ENCODE peak calls at places on chromosomes 12 and 14, in eight cellular contexts. F, Q, L, G, V, Y, H and D are unnamed samples.
A peak's percentile ranks its signal among the peaks of the same experiment; 100 is the strongest.

GRCh38 chr12:113747048-113747447 is 219.1 kb downstream of the RBM19 start:
- DNase-seq in F (no peak), Q (no peak), L (no peak), G (no peak), V (no peak), Y (no peak), H (no peak), D (no peak)

GRCh38 chr14:36057452-36058142 is 118.9 kb downstream of the PTCSC3 start:
- DNase-seq in F (no peak), Q (no peak), L (peak; percentile 38), G (no peak), V (no peak), Y (peak; percentile 16), H (no peak), D (no peak)

GRCh38 chr14:66233571-66233970 is 252.6 kb upstream of the CCDC196 start:
- DNase-seq in F (no peak), Q (peak; percentile 18), L (no peak), G (no peak), V (no peak), Y (no peak), H (no peak), D (no peak)

GRCh38 chr12:91272456-91273063 is 89.9 kb upstream of the DCN start:
- DNase-seq in F (peak; percentile 11), Q (no peak), L (no peak), G (no peak), V (no peak), Y (no peak), H (no peak), D (no peak)

GRCh38 chr12:30985814-30986452 is 59.4 kb downstream of the TSPAN11 start:
- DNase-seq in F (peak; percentile 50), Q (peak; percentile 69), L (peak; percentile 72), G (peak; percentile 75), V (peak; percentile 47), Y (peak; percentile 27), H (peak; percentile 78), D (peak; percentile 82)

GRCh38 chr12:87756111-87756510 is 273.1 kb downstream of the C12orf50 start:
- DNase-seq in F (peak; percentile 95), Q (no peak), L (no peak), G (no peak), V (no peak), Y (no peak), H (no peak), D (no peak)

GRCh38 chr12:2250797-2251196 is 198.0 kb downstream of the CACNA1C start:
- DNase-seq in F (peak; percentile 41), Q (no peak), L (no peak), G (no peak), V (no peak), Y (no peak), H (no peak), D (no peak)

GRCh38 chr12:10031771-10032175 is 1.3 kb downstream of the CLEC9A start:
- DNase-seq in F (peak; percentile 86), Q (no peak), L (no peak), G (no peak), V (no peak), Y (no peak), H (no peak), D (no peak)

GRCh38 chr14:37595809-37596595 is 573 bp downstream of the TTC6 start:
- DNase-seq in F (no peak), Q (peak; percentile 41), L (peak; percentile 92), G (no peak), V (peak; percentile 88), Y (peak; percentile 28), H (no peak), D (peak; percentile 80)

GRCh38 chr12:42125372-42125767 is 19.3 kb downstream of the GXYLT1 start:
- DNase-seq in F (no peak), Q (no peak), L (no peak), G (no peak), V (no peak), Y (no peak), H (peak; percentile 14), D (no peak)

GRCh38 chr12:9867531-9867930 is 1.6 kb downstream of the CLEC2B start:
- DNase-seq in F (no peak), Q (no peak), L (no peak), G (no peak), V (no peak), Y (no peak), H (no peak), D (no peak)

GRCh38 chr12:27048822-27049752 is 26.7 kb downstream of the MED21 start:
- DNase-seq in F (peak; percentile 72), Q (no peak), L (no peak), G (no peak), V (no peak), Y (no peak), H (no peak), D (no peak)

GRCh38 chr12:25829192-25829591 is 129.3 kb upstream of the RASSF8 start:
- DNase-seq in F (peak; percentile 95), Q (no peak), L (peak; percentile 2), G (no peak), V (no peak), Y (no peak), H (no peak), D (no peak)

GRCh38 chr14:34539407-34540180 is at the start of gene EAPP:
- DNase-seq in F (peak; percentile 96), Q (peak; percentile 94), L (peak; percentile 95), G (peak; percentile 97), V (peak; percentile 98), Y (peak; percentile 95), H (peak; percentile 98), D (peak; percentile 95)

GRCh38 chr14:20412422-20412821 is 879 bp downstream of the TEP1 start:
- DNase-seq in F (no peak), Q (no peak), L (no peak), G (peak; percentile 51), V (no peak), Y (no peak), H (no peak), D (peak; percentile 61)

GRCh38 chr14:68669101-68669500 is 123.8 kb downstream of the ZFP36L1 start:
- DNase-seq in F (no peak), Q (no peak), L (peak; percentile 49), G (no peak), V (no peak), Y (no peak), H (no peak), D (no peak)

GRCh38 chr12:66942741-66943465 is 264.0 kb upstream of the GRIP1 start:
- DNase-seq in F (no peak), Q (peak; percentile 10), L (no peak), G (no peak), V (no peak), Y (no peak), H (peak; percentile 42), D (no peak)

GRCh38 chr12:459430-460258 is at the start of gene B4GALNT3:
- DNase-seq in F (no peak), Q (peak; percentile 79), L (peak; percentile 61), G (peak; percentile 43), V (peak; percentile 35), Y (peak; percentile 54), H (peak; percentile 83), D (peak; percentile 75)

GRCh38 chr14:80356413-80356812 is 145.1 kb upstream of the DIO2 start:
- DNase-seq in F (peak; percentile 48), Q (no peak), L (peak; percentile 5), G (no peak), V (peak; percentile 1), Y (no peak), H (peak; percentile 16), D (no peak)

DNA sequence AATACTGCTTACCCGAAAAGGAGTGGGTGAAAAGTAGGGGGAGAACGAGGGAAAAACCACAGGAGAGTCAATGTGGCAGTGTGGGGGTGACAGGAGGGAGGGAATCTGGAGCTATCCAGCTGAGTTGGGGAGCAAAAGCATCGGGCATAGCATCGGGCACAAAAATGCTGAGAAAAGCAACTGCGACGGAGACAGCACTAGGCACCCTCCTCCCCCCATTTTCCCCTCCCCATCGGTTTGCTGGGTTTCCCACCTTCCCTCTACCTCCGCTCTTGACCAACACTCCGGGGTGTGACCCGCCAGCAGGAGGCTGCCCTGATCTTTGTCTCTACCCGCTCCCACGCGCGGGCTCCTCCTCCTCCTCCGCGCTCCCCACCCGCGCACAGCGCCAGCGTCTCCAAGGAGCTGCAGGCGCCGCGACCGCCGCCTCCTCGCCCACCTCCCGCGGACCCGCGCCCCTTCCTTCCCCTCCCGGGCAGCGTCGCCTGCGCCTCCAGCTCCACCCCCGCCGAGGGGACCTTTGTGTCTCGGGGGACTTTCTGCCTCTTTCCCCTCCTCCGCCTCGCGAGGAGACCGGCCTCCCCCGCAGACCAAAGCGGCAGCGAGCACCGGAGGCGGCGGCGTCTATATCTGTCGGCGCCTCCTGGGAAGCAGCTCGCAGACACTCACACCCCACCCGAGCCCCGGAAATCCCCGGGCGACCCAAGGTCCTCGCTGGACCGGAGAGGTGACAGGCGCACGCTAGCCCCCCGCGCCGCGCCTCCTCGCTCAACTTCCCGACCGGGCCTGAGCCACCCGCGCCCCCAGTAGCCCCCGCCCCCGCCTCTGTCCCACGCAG is 939 bp downstream of the CDK17 start:
- DNase-seq in F (peak; percentile 55), Q (peak; percentile 79), L (peak; percentile 69), G (peak; percentile 82), V (peak; percentile 81), Y (no peak), H (peak; percentile 67), D (peak; percentile 86)
- TF ChIP-seq CTCF in F (peak; percentile 44), Q (no peak), L (no peak), G (no peak), V (no peak), Y (peak; percentile 7), H (peak; percentile 24), D (peak; percentile 13)

DNA sequence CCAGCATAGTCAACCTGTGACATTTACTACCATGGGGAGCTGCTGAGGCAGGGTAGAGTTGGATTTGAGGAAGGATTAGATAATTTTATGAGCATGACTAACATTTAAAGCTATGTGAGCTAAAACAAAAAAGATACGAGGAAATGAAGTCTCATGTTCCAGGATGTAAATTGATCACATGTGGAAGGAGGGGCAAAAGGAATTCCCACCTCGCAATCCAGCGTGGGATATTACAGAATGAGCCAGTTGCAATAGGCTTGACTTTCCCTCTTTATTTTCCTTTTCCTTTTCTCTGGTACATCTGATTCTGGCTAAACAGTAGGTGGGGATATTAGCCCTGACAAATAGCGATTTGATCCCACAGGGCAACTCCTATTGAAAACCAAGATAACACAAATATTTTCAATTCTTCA is 214.9 kb upstream of the HMGA2 start:
- DNase-seq in F (peak; percentile 95), Q (no peak), L (peak; percentile 44), G (no peak), V (no peak), Y (peak; percentile 48), H (no peak), D (no peak)
- TF ChIP-seq CTCF in F (peak; percentile 49), Q (no peak), L (no peak), G (no peak), V (no peak), Y (no peak), H (peak; percentile 21), D (no peak)

DNA sequence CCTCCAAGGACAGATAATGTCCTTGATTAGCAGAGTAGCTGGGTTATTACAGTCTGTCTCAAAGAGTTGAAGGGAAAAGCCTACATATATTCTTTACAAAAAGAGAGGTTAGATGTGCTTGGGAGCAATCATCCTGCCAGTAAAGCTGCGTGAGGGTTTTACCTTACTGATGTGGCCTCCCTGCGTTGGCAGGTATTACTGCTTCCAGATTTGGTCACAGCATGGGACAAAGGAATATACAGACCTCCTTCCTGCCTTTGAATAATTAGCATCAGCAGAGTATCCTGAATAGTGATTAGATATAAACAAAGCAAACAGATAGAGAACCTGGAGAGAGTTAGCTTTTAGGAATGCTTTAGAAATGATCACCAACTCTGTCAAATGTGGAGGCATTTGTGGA is 69.6 kb downstream of the TMTC2 start:
- DNase-seq in F (no peak), Q (no peak), L (no peak), G (no peak), V (no peak), Y (no peak), H (no peak), D (no peak)
- TF ChIP-seq CTCF in F (no peak), Q (no peak), L (no peak), G (no peak), V (no peak), Y (no peak), H (no peak), D (no peak)

GRCh38 chr14:74048291-74048690 is 29.1 kb downstream of the BBOF1 start:
- DNase-seq in F (no peak), Q (no peak), L (peak; percentile 24), G (no peak), V (no peak), Y (peak; percentile 16), H (peak; percentile 7), D (no peak)
- TF ChIP-seq CTCF in F (peak; percentile 41), Q (no peak), L (no peak), G (no peak), V (no peak), Y (peak; percentile 37), H (no peak), D (no peak)